ENCODE peak calls at places on chromosomes 12 and 14, in four cellular contexts. N, A, C and P are unnamed samples.
A peak's percentile ranks its signal among the peaks of the same experiment; 100 is the strongest.

GRCh38 chr14:68361231-68361630 is 431.6 kb downstream of the ZFP36L1 start:
- DNase-seq in N (no peak), A (no peak), C (no peak), P (no peak)

GRCh38 chr12:66035289-66035961 is 95.1 kb downstream of the LLPH start:
- DNase-seq in N (peak; percentile 66), A (no peak), C (no peak), P (no peak)

GRCh38 chr12:113660941-113661340 is 189.3 kb upstream of the LHX5 start:
- DNase-seq in N (no peak), A (no peak), C (no peak), P (no peak)

GRCh38 chr12:114447274-114447716 is 41.4 kb upstream of the TBX5 start:
- DNase-seq in N (no peak), A (no peak), C (no peak), P (no peak)

GRCh38 chr14:48723841-48724495 is 862.2 kb downstream of the RPS29 start:
- DNase-seq in N (no peak), A (no peak), C (no peak), P (no peak)

GRCh38 chr14:65940056-65940735 is 527.7 kb downstream of the FUT8 start:
- DNase-seq in N (peak; percentile 51), A (no peak), C (no peak), P (no peak)

GRCh38 chr12:116361404-116362223 is 84.1 kb upstream of the MED13L start:
- DNase-seq in N (no peak), A (no peak), C (no peak), P (no peak)

GRCh38 chr14:74846168-74846567 is 29.8 kb downstream of the PROX2 start:
- DNase-seq in N (no peak), A (no peak), C (peak; percentile 88), P (no peak)

GRCh38 chr14:44404021-44404420 is 103.1 kb downstream of the FSCB start:
- DNase-seq in N (no peak), A (no peak), C (no peak), P (no peak)

GRCh38 chr14:36773136-36773540 is 111.5 kb downstream of the PAX9 start:
- DNase-seq in N (peak; percentile 66), A (no peak), C (no peak), P (no peak)

GRCh38 chr14:96423446-96424103 is 31.6 kb downstream of the AK7 start:
- DNase-seq in N (no peak), A (no peak), C (no peak), P (no peak)
- H3K4me3 ChIP-seq in N (peak overlapping the region; percentile 41), A (peak overlapping the region; percentile 28), C (peak overlapping the region; percentile 37), P (peak overlapping the region; percentile 52)

GRCh38 chr12:25480145-25480544 is 72.9 kb downstream of the LMNTD1 start:
- DNase-seq in N (no peak), A (no peak), C (no peak), P (no peak)
- TF ChIP-seq CTCF in N (no peak), A (no peak), C (no peak), P (no peak)

GRCh38 chr12:112107306-112107705 is 1.3 kb downstream of the NAA25 start:
- DNase-seq in N (no peak), A (no peak), C (no peak), P (no peak)
- H3K4me3 ChIP-seq in N (peak overlapping the region; percentile 91), A (peak overlapping the region; percentile 94), C (peak overlapping the region; percentile 79), P (peak overlapping the region; percentile 97)

DNA sequence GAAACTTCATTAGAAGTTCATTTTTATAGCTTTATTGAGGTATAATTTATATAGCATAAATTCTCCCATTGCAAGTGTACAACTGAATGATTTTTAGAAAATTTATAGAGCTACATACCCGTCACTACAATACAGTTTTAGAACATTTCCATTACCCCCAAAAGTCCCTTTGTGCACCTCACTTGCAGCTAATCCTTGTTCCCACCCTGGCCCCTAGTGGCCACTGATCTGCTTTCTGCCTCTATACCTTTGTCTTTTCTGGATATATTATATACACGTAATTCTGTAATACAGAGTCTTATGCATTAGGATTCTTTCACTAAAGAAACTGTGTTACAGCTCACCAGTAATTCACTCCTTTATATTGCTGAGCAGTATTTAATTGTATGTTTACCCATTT is 145.1 kb upstream of the DIO2 start:
- DNase-seq in N (peak; percentile 35), A (no peak), C (no peak), P (no peak)
- TF ChIP-seq CTCF in N (peak; percentile 39), A (no peak), C (peak; percentile 60), P (peak; percentile 57)

DNA sequence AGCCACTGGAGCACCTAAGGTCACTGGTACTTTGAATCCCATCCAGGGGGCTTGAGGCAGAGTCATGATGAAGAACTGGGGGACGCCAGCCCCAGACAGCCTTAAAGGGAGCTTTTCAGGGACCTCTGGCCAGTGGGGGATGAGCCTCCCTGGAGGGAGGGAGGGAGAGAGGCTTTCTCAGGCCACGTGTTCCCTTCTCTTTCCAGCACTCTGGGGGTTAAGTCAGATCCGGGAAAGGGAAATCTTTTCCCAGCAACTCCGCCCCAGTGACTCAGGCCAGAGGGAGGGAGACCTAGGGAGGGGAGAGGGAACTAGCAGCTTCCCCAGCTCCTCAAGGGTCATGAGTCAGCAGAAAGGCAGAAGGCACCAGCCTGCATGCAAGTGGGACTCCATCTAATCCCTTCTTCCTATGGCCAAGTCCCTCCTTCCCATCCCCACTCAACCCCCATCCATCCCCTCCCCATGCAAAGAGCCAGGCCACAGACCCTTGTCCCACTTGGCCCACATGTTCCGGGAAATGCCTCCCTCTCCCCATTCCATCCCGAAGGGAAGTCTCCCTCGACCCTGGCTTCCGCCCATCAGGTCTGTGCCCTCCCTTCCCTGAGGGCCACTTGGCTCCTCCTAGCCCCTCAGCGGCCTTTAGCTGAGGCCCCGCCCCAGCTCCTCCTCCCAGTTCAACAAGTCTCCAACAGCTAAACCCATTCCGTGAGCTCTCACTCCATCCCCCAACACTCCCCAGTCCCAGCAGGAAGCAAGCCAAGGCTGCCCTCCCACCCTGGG is 5.6 kb downstream of the TNFRSF1A start:
- DNase-seq in N (peak; percentile 99), A (peak; percentile 93), C (peak; percentile 96), P (peak; percentile 96)
- H3K4me3 ChIP-seq in N (peak overlapping the region; percentile 91), A (peak overlapping the region; percentile 27), C (peak overlapping the region; percentile 36), P (peak overlapping the region; percentile 54)

DNA sequence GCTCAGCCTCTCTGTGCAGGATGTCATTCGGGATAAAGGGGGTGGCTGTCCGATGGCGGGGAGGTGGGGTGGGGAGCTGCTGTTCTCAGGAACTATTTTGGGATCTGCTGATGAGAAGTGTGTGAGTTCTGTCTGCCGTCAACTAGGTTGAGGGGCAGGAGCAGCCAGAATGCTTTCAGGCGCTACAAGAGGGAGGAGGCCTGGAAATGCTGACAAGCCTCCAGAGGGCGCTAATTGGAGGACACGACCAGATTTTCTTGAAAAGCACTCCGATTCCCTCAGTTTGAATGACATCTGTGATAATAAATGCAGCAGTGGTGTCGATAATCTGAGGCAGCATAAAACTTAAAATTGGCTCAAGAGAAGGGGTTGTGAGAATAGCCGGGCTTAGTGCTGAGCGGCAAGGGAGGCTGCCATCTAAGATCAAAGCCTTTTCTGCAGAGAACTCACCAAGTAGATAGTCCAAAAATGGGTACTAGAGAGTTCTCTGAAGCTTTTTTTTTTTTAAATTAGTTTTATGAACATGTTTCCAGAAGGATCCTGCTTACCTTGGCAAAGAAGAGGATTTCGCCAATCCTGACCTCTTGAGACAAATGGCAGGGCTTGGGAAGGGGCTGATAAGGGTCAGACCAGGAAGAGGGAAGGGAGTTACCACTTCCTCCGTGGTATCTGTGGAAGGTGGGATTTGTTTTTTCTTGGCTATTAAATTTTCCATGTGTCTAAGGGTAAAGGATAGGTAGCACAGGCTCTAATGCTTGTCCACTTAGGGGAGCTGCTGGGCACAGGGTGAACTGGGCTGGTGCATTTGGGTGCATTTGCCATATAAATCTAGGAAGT is 94.4 kb downstream of the CRACR2A start:
- DNase-seq in N (no peak), A (peak; percentile 27), C (no peak), P (no peak)
- TF ChIP-seq CTCF in N (no peak), A (peak; percentile 47), C (peak; percentile 45), P (peak; percentile 53)

DNA sequence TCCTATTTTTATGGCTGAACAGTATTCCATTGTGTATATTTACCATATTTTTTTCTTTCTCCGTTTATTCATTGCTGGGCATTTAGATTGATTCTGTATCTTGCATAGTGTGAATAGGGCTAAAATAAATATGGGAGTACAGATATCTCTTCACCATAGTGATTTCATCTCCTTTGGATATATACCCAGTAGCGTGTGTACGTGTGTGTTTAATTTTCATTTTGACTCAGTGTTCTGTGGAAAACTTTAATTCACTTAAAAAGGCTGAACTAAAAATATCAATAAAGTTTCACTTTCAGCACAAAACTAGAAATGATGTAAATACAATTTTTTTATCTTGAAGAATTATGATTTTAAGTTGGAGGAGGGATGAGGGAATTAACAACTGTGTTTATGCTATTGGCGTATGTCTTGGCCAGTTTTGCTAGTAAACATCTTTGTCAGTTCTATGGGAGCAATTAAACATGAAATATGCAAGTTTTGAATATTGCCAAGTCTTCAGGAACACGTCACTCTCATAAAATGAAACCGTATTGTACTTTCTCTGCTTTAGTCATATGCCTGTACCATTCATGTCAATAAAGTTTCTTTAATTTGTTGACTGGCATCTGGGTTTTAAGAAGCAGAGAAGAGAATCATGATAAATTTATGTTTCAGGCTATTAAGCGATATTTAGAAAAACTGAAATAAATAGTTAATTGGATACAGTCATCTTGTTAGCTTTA is 99.8 kb downstream of the PTGER2 start:
- DNase-seq in N (no peak), A (no peak), C (peak; percentile 53), P (no peak)
- H3K4me3 ChIP-seq in N (no peak overlapping the region), A (no peak overlapping the region), C (no peak overlapping the region), P (no peak overlapping the region)

GRCh38 chr14:51979399-51979709 is 10.0 kb upstream of the RTRAF start:
- DNase-seq in N (no peak), A (no peak), C (no peak), P (no peak)
- TF ChIP-seq CTCF in N (peak; percentile 1), A (no peak), C (no peak), P (no peak)

DNA sequence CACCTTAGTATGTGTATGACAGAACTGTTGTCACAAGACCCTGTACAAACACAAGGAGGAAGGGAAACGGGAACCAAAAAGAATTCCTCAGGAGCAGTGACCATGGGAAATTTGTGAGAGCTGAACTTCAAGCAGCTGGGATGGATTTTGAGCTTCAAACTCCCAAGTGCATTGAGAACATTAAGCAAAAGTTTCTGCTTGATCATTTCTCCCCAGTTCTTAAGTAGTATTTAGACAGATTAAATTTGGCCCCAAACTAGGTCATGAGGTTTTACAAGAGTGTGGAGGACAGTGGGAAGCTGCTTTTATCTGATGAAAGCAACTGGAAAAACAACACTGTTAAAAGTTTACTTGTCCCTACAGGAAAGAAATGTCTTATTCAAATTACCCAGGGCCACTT is 206.0 kb upstream of the DCN start:
- DNase-seq in N (no peak), A (no peak), C (no peak), P (no peak)
- H3K4me3 ChIP-seq in N (no peak overlapping the region), A (no peak overlapping the region), C (no peak overlapping the region), P (no peak overlapping the region)